ENCODE peak calls at places on chromosomes 1 and 21, in four cellular contexts. Z is HCT116, B is GM23338, Y is SK-N-SH. F is an unnamed sample.

GRCh38 chr1:184487561-184488200 is 100.9 kb downstream of the C1orf21 start:
- DNase-seq in Y (no peak), B (no peak), Z (no peak), F (no peak)

GRCh38 chr1:207228987-207229386 is 92.5 kb upstream of the CD55 start:
- DNase-seq in Y (no peak), B (no peak), Z (no peak), F (no peak)

GRCh38 chr21:43694437-43695079 is 24.4 kb upstream of the PDXK start:
- DNase-seq in Z (no peak), B (no peak), Y (no peak), F (no peak)

GRCh38 chr1:27970401-27970800 is 10.6 kb downstream of the XKR8 start:
- DNase-seq in Y (no peak), Z (no peak), B (no peak), F (peak; percentile 91)

GRCh38 chr1:32872189-32872898 is 1.6 kb upstream of the FNDC5 start:
- DNase-seq in Y (peak; percentile 89), Z (no peak), B (peak; percentile 94), F (peak; percentile 2)

GRCh38 chr1:12480748-12481362 is 137.2 kb downstream of the DHRS3 start:
- DNase-seq in Z (peak; percentile 85), Y (no peak), B (no peak), F (peak; percentile 97)

GRCh38 chr1:61638296-61638695 is 86.6 kb downstream of the TM2D1 start:
- DNase-seq in Y (no peak), B (no peak), Z (no peak), F (no peak)

GRCh38 chr1:109490029-109490933 is 3.6 kb upstream of the CYB561D1 start:
- DNase-seq in B (peak; percentile 76), Y (peak; percentile 73), Z (peak; percentile 31), F (peak; percentile 27)

GRCh38 chr1:182782587-182782913 is 7.0 kb upstream of the NPL start:
- DNase-seq in B (no peak), Y (no peak), Z (no peak), F (no peak)

GRCh38 chr1:162056043-162056442 is 13.4 kb upstream of the NOS1AP start:
- DNase-seq in Y (peak; percentile 69), B (peak; percentile 94), Z (peak; percentile 74), F (peak; percentile 29)

GRCh38 chr1:66450043-66450514 is 83.9 kb upstream of the SGIP1 start:
- DNase-seq in Z (no peak), B (no peak), Y (peak; percentile 65), F (no peak)

GRCh38 chr1:165315481-165315880 is 41.0 kb downstream of the LMX1A start:
- DNase-seq in Y (no peak), Z (no peak), B (no peak), F (no peak)

GRCh38 chr1:161484613-161485012 is 20.6 kb upstream of the FCGR2A start:
- DNase-seq in Y (no peak), B (peak; percentile 21), Z (no peak), F (no peak)

GRCh38 chr1:53047737-53048344 is 14.2 kb upstream of the PODN start:
- DNase-seq in B (no peak), Y (no peak), Z (no peak), F (peak; percentile 98)

GRCh38 chr1:96049759-96050409 is 671.7 kb upstream of the PTBP2 start:
- DNase-seq in Z (no peak), Y (no peak), B (no peak), F (no peak)

GRCh38 chr21:41582298-41582840 is 74.4 kb upstream of the TMPRSS2 start:
- DNase-seq in B (no peak), Y (no peak), Z (no peak), F (no peak)

DNA sequence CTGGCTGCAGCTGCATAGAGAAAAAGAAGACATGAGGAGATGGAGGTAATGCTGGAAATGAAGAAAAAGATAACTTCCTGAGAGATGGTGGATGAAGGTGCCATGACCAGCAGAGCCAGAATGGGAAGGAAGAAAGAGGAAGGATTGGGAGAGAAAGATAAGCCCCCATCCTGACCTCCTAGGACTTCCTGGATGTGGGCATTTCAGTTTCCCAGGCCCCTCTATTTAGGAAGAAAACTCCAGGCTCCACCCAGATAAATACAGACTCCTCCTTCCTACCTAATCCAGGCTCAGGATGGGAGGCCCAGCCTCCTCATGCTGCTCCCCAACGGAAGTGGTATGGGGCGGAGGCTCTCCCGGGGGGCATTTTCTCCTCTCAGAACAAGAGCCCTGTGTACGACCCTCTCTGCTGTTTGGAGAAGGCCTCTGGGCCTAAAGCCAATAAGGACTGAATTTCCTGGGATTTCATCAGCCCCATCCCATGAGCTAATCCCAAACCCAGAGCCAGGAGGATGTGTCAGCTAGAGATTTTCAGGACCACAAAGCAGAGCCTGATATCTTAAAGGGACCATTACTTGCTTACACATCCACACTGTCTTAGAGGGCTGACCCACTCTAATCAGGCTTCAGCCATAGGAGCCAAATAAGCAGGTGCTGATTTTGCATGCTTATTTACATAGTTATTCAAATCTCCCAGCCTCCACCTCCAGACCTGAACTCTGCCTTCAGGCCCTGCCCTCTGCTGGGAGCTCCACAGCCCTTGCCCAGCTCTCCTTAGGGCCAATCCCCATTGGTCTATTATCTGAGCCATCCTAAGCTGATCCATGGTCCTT is 5.1 kb upstream of the ARHGEF2 start:
- DNase-seq in Y (no peak), B (peak; percentile 74), Z (peak; percentile 77), F (peak; percentile 94)
- H3K4me1 ChIP-seq in Y (peaks cover 47% of the 10 kb centered on the region), B (peaks cover 46% of the 10 kb centered on the region), Z (peaks cover 32% of the 10 kb centered on the region), F (peaks cover 56% of the 10 kb centered on the region)

GRCh38 chr1:227734546-227734857 is 600 bp downstream of the JMJD4 start:
- DNase-seq in B (peak; percentile 20), Z (no peak), Y (no peak), F (no peak)
- H3K79me2 ChIP-seq in B (peaks cover 54% of the 10 kb centered on the region), Z (peaks cover 67% of the 10 kb centered on the region), Y (peaks cover 67% of the 10 kb centered on the region), F (peaks cover 71% of the 10 kb centered on the region)

GRCh38 chr1:21291964-21292363 is 1.7 kb upstream of the ECE1 start:
- DNase-seq in Y (no peak), B (no peak), Z (no peak), F (no peak)
- H3K4me1 ChIP-seq in Y (peaks cover 4% of the 10 kb centered on the region), B (peaks cover 36% of the 10 kb centered on the region), Z (peaks cover 36% of the 10 kb centered on the region), F (peaks cover 34% of the 10 kb centered on the region)

GRCh38 chr1:214420833-214421232 is 130.6 kb downstream of the PTPN14 start:
- DNase-seq in B (no peak), Y (no peak), Z (no peak), F (no peak)

GRCh38 chr1:214422137-214422671 is 129.2 kb downstream of the PTPN14 start:
- DNase-seq in Z (no peak), B (no peak), Y (no peak), F (peak; percentile 94)

GRCh38 chr1:214418380-214418779 is 133.0 kb downstream of the PTPN14 start:
- DNase-seq in Z (no peak), Y (no peak), B (no peak), F (no peak)

GRCh38 chr1:214419650-214420049 is 131.8 kb downstream of the PTPN14 start:
- DNase-seq in B (peak; percentile 73), Z (no peak), Y (no peak), F (no peak)

DNA sequence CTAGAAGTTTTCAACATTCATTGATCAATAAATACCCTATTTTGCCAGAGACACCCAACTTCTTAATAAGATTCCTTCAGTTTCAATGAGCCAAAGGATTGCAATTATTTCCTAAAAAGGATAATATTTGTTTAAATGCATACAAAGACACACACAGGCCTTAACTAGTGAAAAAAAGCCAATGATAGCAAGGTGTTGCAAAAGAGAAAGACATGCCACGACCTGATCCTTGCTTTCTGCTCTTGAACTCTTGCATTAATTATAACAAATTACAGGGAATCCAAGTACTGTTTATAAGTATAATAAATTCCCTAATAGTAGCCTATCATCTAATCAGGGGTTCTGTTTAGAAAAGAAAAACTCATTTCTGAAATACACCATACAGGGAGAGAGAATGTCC is 131.1 kb downstream of the PTPN14 start:
- DNase-seq in Z (no peak), B (no peak), Y (no peak), F (no peak)
- H3K79me2 ChIP-seq in Z (peaks cover 7% of the 10 kb centered on the region), B (peaks cover 74% of the 10 kb centered on the region), Y (peaks cover 94% of the 10 kb centered on the region), F (peaks cover 84% of the 10 kb centered on the region)